ENCODE peak calls at places on chromosomes 2 and 18, in five cellular contexts. I is GM06990; R is stimulated activated CD4-positive, alpha-beta T cell treated with anti-CD3 and anti-CD28 coated beads, TNF-alpha, amount 100 ng/mL, for 48 hours; H is pons; K is CD8-positive, alpha-beta memory T cell. M is an unnamed sample.

GRCh38 chr2:226730487-226730886 is 69.1 kb downstream of the IRS1 start:
- DNase-seq in K (no peak), R (no peak), I (no peak), H (no peak), M (no peak)

GRCh38 chr2:234969329-234970157 is 17.7 kb downstream of the SH3BP4 start:
- DNase-seq in I (no peak), H (no peak), K (no peak), R (no peak), M (no peak)

GRCh38 chr18:68583685-68584084 is 131.2 kb downstream of the TMX3 start:
- DNase-seq in I (no peak), H (no peak), R (no peak), K (no peak), M (no peak)

GRCh38 chr2:167592441-167592840 is 655.0 kb downstream of the STK39 start:
- DNase-seq in H (peak), I (no peak), R (no peak), K (no peak), M (no peak)

GRCh38 chr2:44596537-44597320 is 235.0 kb downstream of the CAMKMT start:
- DNase-seq in R (no peak), H (no peak), I (peak), K (no peak), M (no peak)

GRCh38 chr2:167134381-167135072 is 246.2 kb downstream of the XIRP2 start:
- DNase-seq in I (no peak), H (no peak), K (no peak), R (no peak), M (no peak)

GRCh38 chr2:102117488-102117887 is 25.1 kb upstream of the IL1R1 start:
- DNase-seq in I (no peak), H (no peak), R (no peak), K (no peak), M (no peak)

GRCh38 chr2:153891061-153891460 is 19.3 kb downstream of the GALNT13 start:
- DNase-seq in H (no peak), I (no peak), K (no peak), R (no peak), M (no peak)

GRCh38 chr18:26470011-26470637 is 78.2 kb downstream of the KCTD1 start:
- DNase-seq in R (no peak), I (no peak), H (no peak), K (no peak), M (no peak)

GRCh38 chr18:56516769-56517168 is 121.6 kb downstream of the TXNL1 start:
- DNase-seq in K (no peak), R (no peak), I (no peak), H (no peak), M (no peak)

GRCh38 chr2:29923110-29923721 is 1.8 kb upstream of the ALK start:
- DNase-seq in R (peak), K (peak), I (no peak), H (peak), M (peak)

GRCh38 chr2:207558106-207558505 is 28.3 kb downstream of the CREB1 start:
- DNase-seq in H (no peak), R (no peak), K (no peak), I (no peak), M (no peak)

GRCh38 chr2:36731941-36732700 is 35.6 kb downstream of the VIT start:
- DNase-seq in H (peak), K (no peak), R (no peak), I (no peak), M (no peak)

GRCh38 chr2:176106636-176107539 is at the start of gene HOXD11:
- DNase-seq in H (no peak), K (no peak), I (no peak), R (no peak), M (no peak)